ENCODE peak calls at places on chromosomes 1 and 21, in six cellular contexts. One of them, this sample, is unnamed.

GRCh38 chr1:66372522-66373071 is 161.4 kb upstream of the SGIP1 start:
- DNase-seq in mesendoderm: no peak
- DNase-seq in aorta: no peak
- DNase-seq in retinal pigment epithelial cell: no peak
- DNase-seq in fibroblast of pulmonary artery: no peak
- DNase-seq in BE2C: no peak
- DNase-seq in this sample: no peak

GRCh38 chr21:19832551-19832950 is 1165.7 kb upstream of the NCAM2 start:
- DNase-seq in BE2C: no peak
- DNase-seq in retinal pigment epithelial cell: no peak
- DNase-seq in mesendoderm: no peak
- DNase-seq in aorta: no peak
- DNase-seq in fibroblast of pulmonary artery: no peak
- DNase-seq in this sample: no peak

GRCh38 chr1:34590211-34590623 is 164.6 kb upstream of the GJB5 start:
- DNase-seq in aorta: no peak
- DNase-seq in mesendoderm: peak
- DNase-seq in retinal pigment epithelial cell: no peak
- DNase-seq in BE2C: peak
- DNase-seq in fibroblast of pulmonary artery: no peak
- DNase-seq in this sample: no peak

GRCh38 chr1:233885196-233886028 is 19.1 kb upstream of the SLC35F3 start:
- DNase-seq in aorta: no peak
- DNase-seq in BE2C: no peak
- DNase-seq in retinal pigment epithelial cell: peak
- DNase-seq in mesendoderm: no peak
- DNase-seq in fibroblast of pulmonary artery: no peak
- DNase-seq in this sample: no peak

GRCh38 chr1:165073402-165074007 is 283.0 kb downstream of the LMX1A start:
- DNase-seq in aorta: no peak
- DNase-seq in mesendoderm: peak
- DNase-seq in fibroblast of pulmonary artery: peak
- DNase-seq in BE2C: peak
- DNase-seq in retinal pigment epithelial cell: no peak
- DNase-seq in this sample: peak

GRCh38 chr1:157849229-157849875 is 7.7 kb upstream of the CD5L start:
- DNase-seq in retinal pigment epithelial cell: no peak
- DNase-seq in aorta: no peak
- DNase-seq in fibroblast of pulmonary artery: no peak
- DNase-seq in mesendoderm: no peak
- DNase-seq in BE2C: no peak
- DNase-seq in this sample: no peak

GRCh38 chr1:192067360-192067759 is 90.9 kb upstream of the RGS18 start:
- DNase-seq in BE2C: no peak
- DNase-seq in retinal pigment epithelial cell: no peak
- DNase-seq in fibroblast of pulmonary artery: no peak
- DNase-seq in aorta: no peak
- DNase-seq in mesendoderm: peak
- DNase-seq in this sample: no peak

GRCh38 chr1:167808104-167808503 is 86.3 kb downstream of the MPZL1 start:
- DNase-seq in retinal pigment epithelial cell: no peak
- DNase-seq in BE2C: no peak
- DNase-seq in aorta: no peak
- DNase-seq in fibroblast of pulmonary artery: peak
- DNase-seq in mesendoderm: no peak
- DNase-seq in this sample: no peak

GRCh38 chr1:108719253-108719652 is 6.5 kb downstream of the FNDC7 start:
- DNase-seq in BE2C: no peak
- DNase-seq in fibroblast of pulmonary artery: peak
- DNase-seq in mesendoderm: no peak
- DNase-seq in aorta: no peak
- DNase-seq in retinal pigment epithelial cell: no peak
- DNase-seq in this sample: no peak

GRCh38 chr21:29390778-29391177 is 92.1 kb downstream of the BACH1 start:
- DNase-seq in fibroblast of pulmonary artery: no peak
- DNase-seq in retinal pigment epithelial cell: no peak
- DNase-seq in BE2C: no peak
- DNase-seq in aorta: no peak
- DNase-seq in mesendoderm: no peak
- DNase-seq in this sample: peak

GRCh38 chr21:17660862-17661261 is 48.2 kb upstream of the BTG3 start:
- DNase-seq in retinal pigment epithelial cell: no peak
- DNase-seq in fibroblast of pulmonary artery: no peak
- DNase-seq in aorta: no peak
- DNase-seq in mesendoderm: no peak
- DNase-seq in BE2C: no peak
- DNase-seq in this sample: no peak

GRCh38 chr1:20538227-20538626 is 14.1 kb upstream of the FAM43B start:
- DNase-seq in BE2C: no peak
- DNase-seq in mesendoderm: no peak
- DNase-seq in aorta: no peak
- DNase-seq in retinal pigment epithelial cell: no peak
- DNase-seq in fibroblast of pulmonary artery: no peak
- DNase-seq in this sample: no peak

GRCh38 chr1:159889821-159890252 is 10.1 kb downstream of the CFAP45 start:
- DNase-seq in retinal pigment epithelial cell: peak
- DNase-seq in fibroblast of pulmonary artery: peak
- DNase-seq in BE2C: peak
- DNase-seq in aorta: no peak
- DNase-seq in mesendoderm: peak
- DNase-seq in this sample: peak

GRCh38 chr1:86429122-86429725 is 5.3 kb downstream of the CLCA2 start:
- DNase-seq in BE2C: no peak
- DNase-seq in mesendoderm: no peak
- DNase-seq in aorta: no peak
- DNase-seq in fibroblast of pulmonary artery: peak
- DNase-seq in retinal pigment epithelial cell: no peak
- DNase-seq in this sample: peak

GRCh38 chr1:5651964-5652751 is 340.1 kb downstream of the NPHP4 start:
- DNase-seq in retinal pigment epithelial cell: no peak
- DNase-seq in mesendoderm: no peak
- DNase-seq in aorta: peak
- DNase-seq in BE2C: no peak
- DNase-seq in fibroblast of pulmonary artery: no peak
- DNase-seq in this sample: no peak

GRCh38 chr1:231395051-231395995 is 26.8 kb downstream of the EGLN1 start:
- DNase-seq in BE2C: no peak
- DNase-seq in retinal pigment epithelial cell: peak
- DNase-seq in aorta: no peak
- DNase-seq in fibroblast of pulmonary artery: peak
- DNase-seq in mesendoderm: peak
- DNase-seq in this sample: peak

GRCh38 chr1:97529600-97529999 is 391.2 kb downstream of the DPYD start:
- DNase-seq in retinal pigment epithelial cell: no peak
- DNase-seq in BE2C: no peak
- DNase-seq in aorta: no peak
- DNase-seq in fibroblast of pulmonary artery: no peak
- DNase-seq in mesendoderm: no peak
- DNase-seq in this sample: no peak

GRCh38 chr1:37238376-37239224 is 204.3 kb upstream of the GRIK3 start:
- DNase-seq in aorta: no peak
- DNase-seq in mesendoderm: peak
- DNase-seq in retinal pigment epithelial cell: no peak
- DNase-seq in BE2C: no peak
- DNase-seq in fibroblast of pulmonary artery: no peak
- DNase-seq in this sample: no peak

GRCh38 chr1:11913291-11913690 is 12.9 kb downstream of the KIAA2013 start:
- DNase-seq in retinal pigment epithelial cell: no peak
- DNase-seq in BE2C: no peak
- DNase-seq in fibroblast of pulmonary artery: no peak
- DNase-seq in aorta: no peak
- DNase-seq in mesendoderm: peak
- DNase-seq in this sample: no peak

GRCh38 chr1:241932845-241933244 is 24.7 kb upstream of the BECN2 start:
- DNase-seq in aorta: no peak
- DNase-seq in mesendoderm: no peak
- DNase-seq in BE2C: no peak
- DNase-seq in retinal pigment epithelial cell: no peak
- DNase-seq in fibroblast of pulmonary artery: no peak
- DNase-seq in this sample: no peak

DNA sequence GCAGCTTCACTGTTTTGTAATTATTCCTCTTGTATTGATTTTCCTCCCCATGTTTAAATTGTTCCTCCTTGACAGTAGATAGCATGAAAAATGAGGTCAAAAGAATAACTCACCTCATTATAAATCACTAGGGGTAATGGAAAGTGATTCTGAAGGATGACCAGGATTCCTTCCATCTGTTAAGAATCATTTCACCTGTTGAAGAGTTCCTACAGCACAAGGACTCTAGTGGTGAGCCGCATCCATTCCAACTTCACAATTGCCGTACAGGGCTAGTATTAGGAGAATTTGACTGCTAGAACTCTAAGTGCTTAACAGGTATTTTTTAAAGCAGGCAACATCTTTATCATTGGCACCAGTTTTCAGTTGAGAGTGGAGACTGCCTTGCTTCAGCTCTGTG is 13.7 kb downstream of the PPP1R12B start:
- DNase-seq in mesendoderm: no peak
- DNase-seq in fibroblast of pulmonary artery: no peak
- DNase-seq in BE2C: no peak
- DNase-seq in aorta: no peak
- DNase-seq in retinal pigment epithelial cell: no peak
- DNase-seq in this sample: no peak
- H3K4me3 ChIP-seq in mesendoderm: no peak
- H3K4me3 ChIP-seq in fibroblast of pulmonary artery: no peak
- H3K4me3 ChIP-seq in BE2C: no peak
- H3K4me3 ChIP-seq in aorta: no peak
- H3K4me3 ChIP-seq in retinal pigment epithelial cell: no peak
- H3K4me3 ChIP-seq in this sample: no peak

GRCh38 chr1:235320521-235321179 is 7.3 kb downstream of the ARID4B start:
- DNase-seq in BE2C: no peak
- DNase-seq in fibroblast of pulmonary artery: no peak
- DNase-seq in aorta: no peak
- DNase-seq in mesendoderm: no peak
- DNase-seq in retinal pigment epithelial cell: no peak
- DNase-seq in this sample: no peak
- H3K4me3 ChIP-seq in BE2C: no peak
- H3K4me3 ChIP-seq in fibroblast of pulmonary artery: no peak
- H3K4me3 ChIP-seq in aorta: no peak
- H3K4me3 ChIP-seq in mesendoderm: no peak
- H3K4me3 ChIP-seq in retinal pigment epithelial cell: no peak
- H3K4me3 ChIP-seq in this sample: no peak

GRCh38 chr1:243933495-243933894 is 83.5 kb upstream of the AKT3 start:
- DNase-seq in retinal pigment epithelial cell: no peak
- DNase-seq in aorta: no peak
- DNase-seq in mesendoderm: no peak
- DNase-seq in BE2C: no peak
- DNase-seq in fibroblast of pulmonary artery: no peak
- DNase-seq in this sample: no peak

GRCh38 chr1:243926803-243927245 is 76.8 kb upstream of the AKT3 start:
- DNase-seq in mesendoderm: peak
- DNase-seq in fibroblast of pulmonary artery: peak
- DNase-seq in aorta: no peak
- DNase-seq in retinal pigment epithelial cell: peak
- DNase-seq in BE2C: no peak
- DNase-seq in this sample: peak

GRCh38 chr1:243931957-243932356 is 81.9 kb upstream of the AKT3 start:
- DNase-seq in fibroblast of pulmonary artery: no peak
- DNase-seq in retinal pigment epithelial cell: no peak
- DNase-seq in mesendoderm: no peak
- DNase-seq in aorta: no peak
- DNase-seq in BE2C: no peak
- DNase-seq in this sample: no peak

GRCh38 chr1:243927401-243927800 is 77.4 kb upstream of the AKT3 start:
- DNase-seq in aorta: no peak
- DNase-seq in retinal pigment epithelial cell: no peak
- DNase-seq in BE2C: no peak
- DNase-seq in fibroblast of pulmonary artery: no peak
- DNase-seq in mesendoderm: no peak
- DNase-seq in this sample: no peak

DNA sequence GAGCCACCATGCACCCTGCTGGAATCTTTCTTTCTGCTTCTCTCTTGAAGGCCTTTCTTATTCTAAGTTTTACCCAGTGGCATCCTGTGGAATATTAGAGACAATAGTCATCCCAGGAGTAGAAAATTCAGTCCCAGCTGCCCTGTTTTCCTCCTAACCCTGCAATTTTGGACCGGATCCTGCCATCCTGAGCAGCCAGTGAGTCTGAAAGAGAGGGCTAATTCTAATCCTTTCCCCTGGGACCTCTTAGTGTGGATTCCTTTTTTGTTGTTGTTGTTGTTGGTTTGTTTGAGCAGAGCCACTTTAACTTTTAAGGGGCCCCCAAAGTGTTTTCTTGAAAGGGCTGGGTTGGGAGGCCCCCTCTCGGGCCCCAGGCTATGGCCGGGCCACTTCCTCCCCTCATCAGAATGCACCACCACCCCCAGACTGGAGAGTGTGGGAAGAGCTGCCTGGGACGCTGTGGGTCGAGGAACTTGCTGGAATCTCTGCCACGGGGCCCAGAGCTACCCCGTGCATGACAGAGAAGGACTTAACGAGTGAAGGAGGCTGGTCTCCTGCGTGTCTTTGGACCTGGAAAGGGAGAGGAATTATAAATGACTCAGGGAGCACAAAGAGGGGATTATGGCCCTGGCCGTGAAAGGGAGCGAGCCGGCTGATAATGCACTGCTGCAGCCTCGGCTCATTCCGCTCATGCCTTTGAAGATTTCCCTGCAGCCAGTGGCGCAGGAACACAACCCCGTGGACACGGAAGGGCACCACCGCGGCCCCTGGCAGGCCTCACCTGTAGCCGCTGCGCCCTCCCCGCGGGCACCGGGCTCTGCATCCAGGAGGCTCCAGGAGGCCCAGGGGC is 81.0 kb upstream of the AKT3 start:
- DNase-seq in fibroblast of pulmonary artery: no peak
- DNase-seq in retinal pigment epithelial cell: peak
- DNase-seq in BE2C: no peak
- DNase-seq in mesendoderm: peak
- DNase-seq in aorta: no peak
- DNase-seq in this sample: no peak
- H3K4me3 ChIP-seq in fibroblast of pulmonary artery: no peak
- H3K4me3 ChIP-seq in retinal pigment epithelial cell: no peak
- H3K4me3 ChIP-seq in BE2C: no peak
- H3K4me3 ChIP-seq in mesendoderm: no peak
- H3K4me3 ChIP-seq in aorta: no peak
- H3K4me3 ChIP-seq in this sample: no peak

DNA sequence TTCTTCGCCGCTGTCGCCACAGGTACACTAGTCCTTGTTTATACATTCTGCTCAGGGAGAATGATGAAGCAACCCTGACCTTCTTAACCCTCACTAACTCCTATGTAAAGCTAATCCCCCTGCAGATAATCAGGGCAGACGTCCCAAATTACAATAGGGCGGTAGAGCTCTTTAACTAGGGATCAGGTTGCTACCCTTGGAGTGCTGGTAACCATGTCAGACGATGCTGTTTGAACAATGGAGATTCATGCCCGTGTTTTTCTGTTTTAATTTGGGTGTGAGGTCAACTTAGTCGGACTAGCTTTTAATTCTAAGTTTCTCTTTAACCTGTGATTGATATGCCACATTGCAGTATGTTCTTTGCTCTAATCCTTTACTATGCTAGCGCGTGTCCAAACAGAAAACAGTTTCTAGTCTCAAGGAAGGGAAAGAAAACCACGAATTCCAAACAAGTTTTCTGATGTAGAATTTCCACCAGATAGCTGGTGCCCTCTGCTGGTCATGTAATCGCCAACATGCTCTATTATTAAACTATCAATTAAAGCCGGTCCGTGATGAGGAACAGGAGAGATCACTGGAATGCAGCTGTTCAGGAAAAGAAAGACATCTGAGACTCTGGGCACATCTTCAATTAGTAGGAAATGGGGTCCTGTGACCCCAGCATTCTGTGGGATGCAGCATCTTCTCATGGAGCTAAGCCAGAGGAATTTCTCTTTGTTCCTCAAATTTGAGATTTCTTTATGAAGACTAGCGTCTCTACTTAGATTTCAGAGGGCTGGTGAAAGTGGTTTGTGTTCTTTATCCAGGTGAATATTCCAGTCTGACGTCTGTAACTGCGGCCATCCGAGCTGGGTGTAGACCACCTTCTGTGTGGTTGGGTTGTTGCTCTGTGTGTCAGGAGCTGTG is 18.3 kb upstream of the VAMP3 start:
- DNase-seq in mesendoderm: peak
- DNase-seq in fibroblast of pulmonary artery: peak
- DNase-seq in BE2C: peak
- DNase-seq in aorta: no peak
- DNase-seq in retinal pigment epithelial cell: peak
- DNase-seq in this sample: peak
- H3K4me3 ChIP-seq in mesendoderm: no peak
- H3K4me3 ChIP-seq in fibroblast of pulmonary artery: peak
- H3K4me3 ChIP-seq in BE2C: no peak
- H3K4me3 ChIP-seq in aorta: peak
- H3K4me3 ChIP-seq in retinal pigment epithelial cell: peak
- H3K4me3 ChIP-seq in this sample: peak

This sample was measured in AG10803.